ENCODE peak calls at places on chromosomes 6 and 20, in ten cellular contexts. S is breast epithelium, F is HCT116, K is H1, I is spleen, L is HepG2, W is suprapubic skin, Z is stomach, R is transverse colon, H is GM12878. Q is an unnamed sample.

GRCh38 chr6:161318456-161318855 is 44.6 kb upstream of the AGPAT4 start:
- DNase-seq in W (no peak), S (peak; percentile 47), R (no peak), H (no peak), I (no peak), Z (no peak), K (no peak), L (peak; percentile 30), F (no peak), Q (no peak)

GRCh38 chr6:159107451-159108260 is 61.5 kb upstream of the FNDC1 start:
- DNase-seq in K (peak; percentile 35), I (peak; percentile 93), F (no peak), S (no peak), W (no peak), R (peak; percentile 51), H (no peak), L (no peak), Z (peak; percentile 32), Q (peak; percentile 35)

GRCh38 chr6:105750089-105750488 is 336.0 kb upstream of the PRDM1 start:
- DNase-seq in L (no peak), F (no peak), Z (no peak), I (no peak), S (no peak), K (no peak), R (no peak), H (no peak), W (no peak), Q (no peak)

GRCh38 chr20:25288291-25289181 is 40.7 kb downstream of the PYGB start:
- DNase-seq in L (no peak), R (peak; percentile 55), S (no peak), Z (no peak), H (peak; percentile 51), I (peak; percentile 75), K (no peak), F (no peak), W (peak; percentile 59), Q (peak; percentile 59)

GRCh38 chr6:98842489-98843180 is 8.3 kb downstream of the POU3F2 start:
- DNase-seq in I (peak; percentile 73), S (no peak), H (no peak), L (no peak), W (no peak), Z (no peak), R (no peak), F (no peak), K (peak; percentile 79), Q (peak; percentile 76)

GRCh38 chr6:27847706-27848105 is 64.5 kb downstream of the OR2B2 start:
- DNase-seq in R (no peak), F (no peak), I (no peak), S (no peak), Z (no peak), L (no peak), K (no peak), H (no peak), W (no peak), Q (no peak)

GRCh38 chr6:151425561-151425960 is 26.4 kb downstream of the RMND1 start:
- DNase-seq in S (no peak), W (no peak), R (peak; percentile 15), L (no peak), I (no peak), F (no peak), Z (no peak), H (no peak), K (no peak), Q (no peak)

GRCh38 chr6:86943819-86944407 is 6.6 kb downstream of the HTR1E start:
- DNase-seq in K (no peak), Z (peak; percentile 46), W (no peak), L (no peak), R (no peak), H (no peak), F (no peak), I (no peak), S (no peak), Q (no peak)

GRCh38 chr20:13821876-13822275 is 37.0 kb downstream of the NDUFAF5 start:
- DNase-seq in Z (no peak), H (no peak), W (no peak), K (no peak), R (no peak), I (no peak), L (no peak), S (no peak), F (no peak), Q (no peak)

GRCh38 chr6:141415896-141416295 is 716.8 kb upstream of the GJE1 start:
- DNase-seq in H (no peak), R (no peak), L (no peak), W (no peak), S (no peak), F (no peak), I (no peak), Z (no peak), K (no peak), Q (no peak)

GRCh38 chr6:159126590-159126989 is 42.6 kb upstream of the FNDC1 start:
- DNase-seq in I (no peak), F (no peak), K (no peak), H (no peak), S (no peak), R (no peak), L (no peak), Z (no peak), W (no peak), Q (no peak)

GRCh38 chr6:7262746-7263335 is 50.2 kb downstream of the SSR1 start:
- DNase-seq in F (no peak), Z (no peak), W (no peak), S (no peak), R (no peak), K (no peak), H (no peak), L (no peak), I (peak; percentile 59), Q (no peak)
- H3K27ac ChIP-seq in F (no peak overlapping the region), Z (no peak overlapping the region), W (no peak overlapping the region), S (no peak overlapping the region), R (no peak overlapping the region), K (no peak overlapping the region), H (no peak overlapping the region), L (no peak overlapping the region), I (no peak overlapping the region), Q (no peak overlapping the region)

GRCh38 chr6:147063469-147064031 is 140.7 kb upstream of the STXBP5 start:
- DNase-seq in R (no peak), L (peak; percentile 70), F (peak; percentile 64), I (no peak), H (no peak), K (no peak), W (no peak), S (no peak), Z (no peak), Q (no peak)
- TF ChIP-seq POLR2AphosphoS5 in R (no peak), L (no peak), F (no peak), I (no peak), H (no peak), K (no peak), W (no peak), S (no peak), Z (no peak), Q (no peak)

GRCh38 chr6:75563032-75563431 is 38.6 kb upstream of the SENP6 start:
- DNase-seq in W (no peak), I (no peak), L (peak; percentile 37), R (no peak), K (peak; percentile 48), F (peak; percentile 48), H (no peak), Z (no peak), S (no peak), Q (peak; percentile 23)

GRCh38 chr6:75551367-75551952 is 50.2 kb upstream of the SENP6 start:
- DNase-seq in F (no peak), Z (no peak), K (no peak), W (no peak), R (no peak), L (no peak), S (no peak), I (no peak), H (no peak), Q (no peak)

GRCh38 chr6:75557068-75557467 is 44.6 kb upstream of the SENP6 start:
- DNase-seq in W (no peak), H (no peak), L (no peak), K (no peak), R (no peak), S (no peak), I (no peak), Z (no peak), F (no peak), Q (no peak)
- TF ChIP-seq POLR2A in W (no peak), H (no peak), L (no peak), K (no peak), R (no peak), S (no peak), I (no peak), Z (no peak), F (no peak), Q (no peak)

DNA sequence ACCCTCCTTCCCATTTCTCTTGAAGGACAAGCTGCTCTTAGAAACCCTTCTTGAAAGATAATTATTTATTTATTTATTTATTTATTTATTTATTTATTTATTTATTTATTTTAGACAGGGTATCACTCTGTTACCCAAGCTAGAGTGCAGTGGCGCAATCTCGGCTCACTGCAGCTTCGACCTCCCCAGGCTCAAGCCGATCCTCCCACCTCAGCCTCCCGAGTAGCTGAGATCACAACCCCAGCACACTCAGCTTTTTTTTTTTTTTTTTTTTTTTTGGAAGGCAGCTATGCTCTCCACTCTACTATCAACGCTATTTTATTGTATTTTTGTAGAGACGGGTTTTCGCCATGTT is 1.2 kb upstream of the HEBP2 start:
- DNase-seq in L (no peak), K (no peak), I (no peak), Z (no peak), F (no peak), R (no peak), S (no peak), H (no peak), W (no peak), Q (no peak)
- H3K27ac ChIP-seq in L (no peak overlapping the region), K (no peak overlapping the region), I (no peak overlapping the region), Z (peak overlapping the region; percentile 89), F (no peak overlapping the region), R (peak overlapping the region; percentile 97), S (peak overlapping the region; percentile 93), H (no peak overlapping the region), W (no peak overlapping the region), Q (peak overlapping the region; percentile 96)

Q was measured in upper lobe of left lung.